ENCODE peak calls at places on chromosome 13, in seven cellular contexts. L, K, J, N, T, R and S are unnamed samples.

GRCh38 chr13:44267966-44268365 is 105.7 kb upstream of the SERP2 start:
- DNase-seq in L (no peak), K (no peak), J (peak; percentile 80), N (no peak), T (peak; percentile 90), R (no peak), S (no peak)

GRCh38 chr13:46097015-46097414 is 7.8 kb downstream of the CPB2 start:
- DNase-seq in L (no peak), K (no peak), J (no peak), N (peak; percentile 59), T (peak; percentile 2), R (no peak), S (no peak)

GRCh38 chr13:22064854-22065646 is 394.2 kb downstream of the FGF9 start:
- DNase-seq in L (no peak), K (no peak), J (no peak), N (no peak), T (no peak), R (no peak), S (no peak)

GRCh38 chr13:108087813-108088212 is 127.5 kb downstream of the LIG4 start:
- DNase-seq in L (no peak), K (no peak), J (no peak), N (no peak), T (no peak), R (no peak), S (no peak)

GRCh38 chr13:49134305-49134704 is 85.8 kb upstream of the MLNR start:
- DNase-seq in L (no peak), K (no peak), J (no peak), N (no peak), T (no peak), R (no peak), S (no peak)

GRCh38 chr13:57409121-57409520 is 222.4 kb upstream of the PCDH17 start:
- DNase-seq in L (no peak), K (no peak), J (no peak), N (peak; percentile 44), T (no peak), R (no peak), S (no peak)

GRCh38 chr13:33872005-33872351 is 54.0 kb downstream of the RFC3 start:
- DNase-seq in L (no peak), K (no peak), J (no peak), N (no peak), T (no peak), R (no peak), S (no peak)

GRCh38 chr13:109745060-109745459 is 41.3 kb downstream of the IRS2 start:
- DNase-seq in L (no peak), K (no peak), J (no peak), N (no peak), T (no peak), R (no peak), S (no peak)

GRCh38 chr13:46622918-46623256 is 69.9 kb downstream of the LRCH1 start:
- DNase-seq in L (peak; percentile 63), K (peak; percentile 66), J (no peak), N (peak; percentile 62), T (peak; percentile 82), R (no peak), S (no peak)

GRCh38 chr13:110347088-110347487 is 40.0 kb downstream of the COL4A2 start:
- DNase-seq in L (no peak), K (no peak), J (no peak), N (no peak), T (no peak), R (no peak), S (no peak)

GRCh38 chr13:48294670-48295069 is 8.9 kb upstream of the RB1 start:
- DNase-seq in L (no peak), K (no peak), J (no peak), N (no peak), T (no peak), R (no peak), S (no peak)

GRCh38 chr13:66586489-66586888 is 643.6 kb downstream of the PCDH9 start:
- DNase-seq in L (no peak), K (no peak), J (no peak), N (no peak), T (peak; percentile 45), R (no peak), S (no peak)

GRCh38 chr13:27257648-27258253 is 6.4 kb downstream of the RPL21 start:
- DNase-seq in L (no peak), K (no peak), J (no peak), N (no peak), T (no peak), R (no peak), S (no peak)

GRCh38 chr13:37319041-37319443 is 213.6 kb upstream of the CSNK1A1L start:
- DNase-seq in L (peak; percentile 30), K (no peak), J (no peak), N (no peak), T (no peak), R (no peak), S (no peak)

GRCh38 chr13:110716235-110716505 is 2.7 kb downstream of the ING1 start:
- DNase-seq in L (no peak), K (no peak), J (no peak), N (no peak), T (peak; percentile 40), R (no peak), S (no peak)

DNA sequence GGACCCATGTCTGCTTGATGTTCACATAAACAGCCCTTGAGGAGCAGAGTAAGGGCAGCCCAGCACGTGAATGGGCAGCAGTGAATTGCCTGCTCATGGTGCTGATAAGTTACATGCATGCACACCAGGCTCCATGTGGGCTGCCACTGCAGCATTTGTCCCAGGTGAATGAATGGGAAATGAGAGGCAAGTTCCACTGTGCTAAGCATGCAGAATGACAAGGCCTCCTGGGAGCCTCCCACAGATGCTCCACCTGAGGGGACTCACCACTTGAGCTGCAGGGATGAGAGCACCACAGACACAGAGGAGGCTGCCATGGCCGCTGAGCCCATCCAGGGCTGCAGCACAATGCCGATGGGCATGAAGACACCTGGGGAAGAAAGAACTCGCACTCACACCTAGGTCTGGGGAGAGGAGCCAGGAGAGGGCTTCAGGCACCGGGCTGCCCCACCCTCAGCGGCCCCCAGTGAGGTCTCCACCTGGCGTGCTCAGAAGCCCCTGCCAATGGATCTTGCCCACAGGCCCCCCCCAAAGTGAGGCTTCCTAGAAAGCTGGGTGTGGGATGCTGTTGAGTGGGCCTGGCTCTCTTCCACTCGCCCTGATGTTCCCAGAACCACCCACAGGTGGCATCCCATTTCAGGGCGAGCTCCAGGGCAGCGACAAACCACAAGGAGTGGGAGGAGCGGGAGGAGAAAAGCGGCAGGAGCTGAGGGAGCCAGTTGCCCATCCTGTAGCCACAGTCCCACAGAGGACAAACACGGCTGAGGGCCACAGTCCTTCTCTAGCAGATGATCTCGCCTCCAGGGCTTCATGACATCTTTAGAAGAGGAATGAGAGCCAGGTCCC is 73.8 kb downstream of the CCDC70 start:
- DNase-seq in L (no peak), K (no peak), J (peak; percentile 20), N (no peak), T (peak; percentile 8), R (no peak), S (peak; percentile 20)
- TF ChIP-seq CTCF in L (peak; percentile 32), K (peak; percentile 26), J (peak; percentile 12), N (no peak), T (peak; percentile 32), R (peak; percentile 51), S (peak; percentile 63)

GRCh38 chr13:31050486-31051400 is 111.0 kb downstream of the HSPH1 start:
- DNase-seq in L (no peak), K (no peak), J (no peak), N (no peak), T (peak; percentile 35), R (no peak), S (no peak)
- TF ChIP-seq CTCF in L (peak; percentile 36), K (no peak), J (no peak), N (no peak), T (peak; percentile 50), R (peak; percentile 21), S (peak; percentile 34)

GRCh38 chr13:90592943-90593342 is 754.5 kb upstream of the MIR17HG start:
- DNase-seq in L (no peak), K (no peak), J (no peak), N (no peak), T (no peak), R (no peak), S (no peak)

GRCh38 chr13:90591260-90591926 is 756.1 kb upstream of the MIR17HG start:
- DNase-seq in L (no peak), K (no peak), J (no peak), N (no peak), T (peak; percentile 7), R (no peak), S (no peak)

GRCh38 chr13:90591927-90592268 is 755.6 kb upstream of the MIR17HG start:
- DNase-seq in L (no peak), K (no peak), J (no peak), N (no peak), T (no peak), R (no peak), S (no peak)

DNA sequence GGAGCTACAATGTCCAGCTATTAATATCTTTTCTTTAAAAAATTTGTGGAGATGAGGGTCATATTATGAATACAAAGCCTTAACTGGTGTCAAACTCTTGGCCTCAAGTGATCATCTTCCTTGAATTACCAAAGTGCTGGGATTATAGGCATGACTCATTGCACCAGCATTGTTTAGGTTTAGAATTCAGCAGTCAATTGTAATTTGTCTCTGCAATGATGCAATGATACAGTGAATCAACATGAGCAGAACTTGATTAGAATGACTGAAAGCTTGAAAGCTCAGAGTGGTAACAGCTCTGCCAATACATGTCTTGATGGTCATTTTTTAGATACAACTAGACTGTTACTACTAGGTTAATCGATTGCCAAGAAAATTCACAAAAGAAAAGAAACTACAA is 752.8 kb upstream of the MIR17HG start:
- DNase-seq in L (peak; percentile 3), K (no peak), J (peak; percentile 60), N (no peak), T (peak; percentile 83), R (peak; percentile 25), S (no peak)
- TF ChIP-seq CTCF in L (no peak), K (no peak), J (no peak), N (no peak), T (no peak), R (no peak), S (no peak)

GRCh38 chr13:98557934-98558630 is 18.8 kb downstream of the STK24 start:
- DNase-seq in L (no peak), K (no peak), J (no peak), N (no peak), T (peak; percentile 53), R (no peak), S (no peak)

GRCh38 chr13:98556417-98556816 is 20.5 kb downstream of the STK24 start:
- DNase-seq in L (no peak), K (no peak), J (no peak), N (no peak), T (no peak), R (no peak), S (no peak)

GRCh38 chr13:98563071-98563470 is 13.8 kb downstream of the STK24 start:
- DNase-seq in L (no peak), K (no peak), J (no peak), N (no peak), T (no peak), R (no peak), S (no peak)

DNA sequence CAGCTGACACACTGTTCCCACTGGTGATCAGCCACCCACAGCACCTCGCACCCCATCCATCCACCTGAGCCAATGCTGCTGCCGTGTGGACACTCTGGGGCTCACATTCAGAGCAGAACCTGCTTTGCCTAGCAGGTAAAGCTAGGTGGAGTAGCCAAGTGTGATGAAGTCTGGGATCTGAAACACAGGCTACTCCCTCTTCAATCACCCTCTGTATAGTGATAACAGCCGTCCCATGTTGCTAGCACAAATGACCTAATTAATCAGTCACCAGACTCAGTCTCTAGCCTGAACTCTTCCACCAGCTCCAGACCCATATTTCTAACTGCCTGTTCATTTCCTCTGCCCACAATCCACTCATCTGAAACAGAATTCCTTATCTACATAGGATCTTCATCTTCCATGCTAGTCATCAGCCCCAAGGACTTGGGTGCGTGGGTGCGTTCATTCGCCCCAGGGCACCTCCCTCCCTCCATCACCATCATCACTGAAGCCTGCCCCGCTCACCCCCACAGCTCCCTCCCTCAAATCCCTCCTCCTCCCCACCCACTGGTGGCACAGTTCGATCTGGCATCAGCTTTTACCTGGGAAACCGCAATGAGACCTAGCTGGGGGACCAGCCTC is 19.8 kb downstream of the STK24 start:
- DNase-seq in L (no peak), K (no peak), J (no peak), N (no peak), T (no peak), R (peak; percentile 42), S (no peak)
- TF ChIP-seq CTCF in L (no peak), K (no peak), J (no peak), N (no peak), T (no peak), R (peak; percentile 57), S (peak; percentile 41)